ENCODE peak calls at places on chromosomes 4 and X, in nine cellular contexts. J is adipocyte, Q is GM23248, A is activated T-cell treated with anti-CD3 and anti-CD28 coated beads for 1 hour, Z is left ventricle myocardium superior, N is smooth muscle cell of the brain vasculature, R is RPMI8226, Y is KBM-7, T is GM12892. F is an unnamed sample.

GRCh38 chr4:186485621-186486062 is 69.7 kb downstream of the MTNR1A start:
- DNase-seq in J (peak; percentile 51), Q (peak; percentile 44), A (no peak), Z (peak; percentile 42), N (no peak), R (no peak), Y (no peak), T (no peak), F (peak; percentile 38)

GRCh38 chr4:164621886-164622521 is 131.9 kb upstream of the SMIM31 start:
- DNase-seq in J (no peak), Q (peak; percentile 8), A (no peak), Z (no peak), N (no peak), R (no peak), Y (no peak), T (no peak), F (no peak)

GRCh38 chrX:150155396-150156048 is 207.6 kb upstream of the MAMLD1 start:
- DNase-seq in J (peak; percentile 51), Q (peak; percentile 77), A (no peak), Z (peak; percentile 40), N (peak; percentile 20), R (no peak), Y (no peak), T (no peak), F (no peak)

GRCh38 chr4:159267940-159268327 is 165.1 kb downstream of the RAPGEF2 start:
- DNase-seq in J (no peak), Q (peak; percentile 50), A (no peak), Z (no peak), N (no peak), R (no peak), Y (no peak), T (no peak), F (no peak)

GRCh38 chrX:45745479-45745878 is 544.8 kb upstream of the DIPK2B start:
- DNase-seq in J (no peak), Q (peak; percentile 14), A (no peak), Z (no peak), N (no peak), R (no peak), Y (no peak), T (no peak), F (no peak)

GRCh38 chr4:44017422-44017739 is 431.2 kb downstream of the KCTD8 start:
- DNase-seq in J (no peak), Q (no peak), A (no peak), Z (no peak), N (no peak), R (no peak), Y (no peak), T (no peak), F (no peak)

GRCh38 chrX:25151749-25152148 is 136.0 kb upstream of the ARX start:
- DNase-seq in J (no peak), Q (no peak), A (no peak), Z (no peak), N (no peak), R (no peak), Y (no peak), T (no peak), F (no peak)

GRCh38 chrX:38312436-38312835 is 14.9 kb downstream of the RPGR start:
- DNase-seq in J (peak; percentile 6), Q (peak; percentile 83), A (no peak), Z (no peak), N (no peak), R (no peak), Y (no peak), T (no peak), F (no peak)

GRCh38 chr4:167885872-167886271 is 206.5 kb upstream of the ANXA10 start:
- DNase-seq in J (peak; percentile 28), Q (no peak), A (no peak), Z (no peak), N (no peak), R (no peak), Y (no peak), T (no peak), F (no peak)

GRCh38 chrX:12700745-12701144 is 90.5 kb upstream of the PRPS2 start:
- DNase-seq in J (no peak), Q (no peak), A (no peak), Z (no peak), N (no peak), R (no peak), Y (no peak), T (no peak), F (no peak)

GRCh38 chrX:68681443-68681941 is 34.0 kb downstream of the STARD8 start:
- DNase-seq in J (no peak), Q (peak; percentile 41), A (no peak), Z (no peak), N (no peak), R (no peak), Y (peak; percentile 37), T (no peak), F (no peak)

GRCh38 chrX:80285131-80285773 is 135.0 kb upstream of the TENT5D start:
- DNase-seq in J (peak; percentile 1), Q (peak; percentile 26), A (no peak), Z (no peak), N (no peak), R (peak; percentile 22), Y (peak; percentile 53), T (no peak), F (no peak)

GRCh38 chr4:1249731-1250526 is 999 bp upstream of the CTBP1 start:
- DNase-seq in J (no peak), Q (peak; percentile 74), A (peak; percentile 28), Z (peak; percentile 59), N (no peak), R (peak; percentile 61), Y (peak; percentile 22), T (peak; percentile 66), F (no peak)

GRCh38 chr4:161121451-161121850 is 1042.3 kb downstream of the FSTL5 start:
- DNase-seq in J (no peak), Q (no peak), A (no peak), Z (no peak), N (no peak), R (no peak), Y (no peak), T (no peak), F (no peak)

GRCh38 chr4:4720671-4721070 is 138.8 kb upstream of the MSX1 start:
- DNase-seq in J (no peak), Q (no peak), A (no peak), Z (no peak), N (no peak), R (no peak), Y (no peak), T (no peak), F (no peak)

GRCh38 chr4:17945303-17945702 is 76.3 kb downstream of the LCORL start:
- DNase-seq in J (no peak), Q (no peak), A (no peak), Z (no peak), N (no peak), R (no peak), Y (no peak), T (no peak), F (no peak)

GRCh38 chrX:17553451-17553850 is 178.5 kb downstream of the NHS start:
- DNase-seq in J (peak; percentile 47), Q (peak; percentile 79), A (no peak), Z (no peak), N (no peak), R (no peak), Y (no peak), T (no peak), F (no peak)

GRCh38 chr4:185865901-185866328 is 53.9 kb upstream of the SORBS2 start:
- DNase-seq in J (peak; percentile 63), Q (peak; percentile 43), A (no peak), Z (peak; percentile 55), N (no peak), R (no peak), Y (no peak), T (no peak), F (no peak)

GRCh38 chrX:57817302-57817701 is 93.0 kb downstream of the ZXDA start:
- DNase-seq in J (peak; percentile 34), Q (peak; percentile 15), A (no peak), Z (no peak), N (no peak), R (no peak), Y (peak; percentile 25), T (no peak), F (no peak)

GRCh38 chr4:80189956-80190671 is 7.2 kb upstream of the PRDM8 start:
- DNase-seq in J (no peak), Q (peak; percentile 25), A (no peak), Z (peak; percentile 53), N (no peak), R (no peak), Y (no peak), T (no peak), F (no peak)

GRCh38 chr4:40763228-40763716 is 13.5 kb downstream of the NSUN7 start:
- DNase-seq in J (peak; percentile 78), Q (peak; percentile 50), A (no peak), Z (no peak), N (no peak), R (peak; percentile 46), Y (peak; percentile 11), T (peak; percentile 22), F (no peak)

GRCh38 chr4:87042986-87043820 is 108.4 kb downstream of the AFF1 start:
- DNase-seq in J (no peak), Q (no peak), A (no peak), Z (no peak), N (no peak), R (no peak), Y (no peak), T (no peak), F (no peak)

F was measured in caudate nucleus.